ENCODE peak calls at places on chromosomes 13 and 19, in five cellular contexts. One of them, this sample, is unnamed.

GRCh38 chr13:85413664-85414063 is 385.6 kb downstream of the SLITRK6 start:
- DNase-seq in CD8-positive, alpha-beta T cell: no peak
- DNase-seq in ovary: no peak
- DNase-seq in thyroid gland: no peak
- DNase-seq in ascending aorta: no peak
- DNase-seq in this sample: no peak

GRCh38 chr13:28568286-28568685 is 73.4 kb upstream of the FLT1 start:
- DNase-seq in ovary: peak; percentile 37
- DNase-seq in ascending aorta: no peak
- DNase-seq in CD8-positive, alpha-beta T cell: no peak
- DNase-seq in thyroid gland: peak; percentile 76
- DNase-seq in this sample: no peak

GRCh38 chr13:20689291-20689690 is 14.2 kb upstream of the IL17D start:
- DNase-seq in ovary: no peak
- DNase-seq in ascending aorta: no peak
- DNase-seq in thyroid gland: no peak
- DNase-seq in CD8-positive, alpha-beta T cell: no peak
- DNase-seq in this sample: no peak

GRCh38 chr13:101520672-101521071 is 68.2 kb downstream of the ITGBL1 start:
- DNase-seq in thyroid gland: no peak
- DNase-seq in ascending aorta: no peak
- DNase-seq in CD8-positive, alpha-beta T cell: no peak
- DNase-seq in ovary: no peak
- DNase-seq in this sample: no peak

GRCh38 chr19:42088471-42089190 is 12.7 kb downstream of the ZNF574 start:
- DNase-seq in CD8-positive, alpha-beta T cell: no peak
- DNase-seq in ascending aorta: no peak
- DNase-seq in ovary: no peak
- DNase-seq in thyroid gland: no peak
- DNase-seq in this sample: no peak

GRCh38 chr13:33816912-33817311 is 1.0 kb upstream of the RFC3 start:
- DNase-seq in CD8-positive, alpha-beta T cell: no peak
- DNase-seq in ovary: no peak
- DNase-seq in ascending aorta: no peak
- DNase-seq in thyroid gland: no peak
- DNase-seq in this sample: no peak

GRCh38 chr19:29831041-29831548 is 19.3 kb downstream of the CCNE1 start:
- DNase-seq in CD8-positive, alpha-beta T cell: peak; percentile 51
- DNase-seq in thyroid gland: no peak
- DNase-seq in ascending aorta: no peak
- DNase-seq in ovary: no peak
- DNase-seq in this sample: no peak

GRCh38 chr13:74920945-74921725 is 560.8 kb downstream of the TBC1D4 start:
- DNase-seq in CD8-positive, alpha-beta T cell: no peak
- DNase-seq in ascending aorta: no peak
- DNase-seq in ovary: no peak
- DNase-seq in thyroid gland: no peak
- DNase-seq in this sample: no peak

GRCh38 chr13:110444226-110444653 is 117.3 kb downstream of the RAB20 start:
- DNase-seq in ovary: no peak
- DNase-seq in thyroid gland: peak; percentile 62
- DNase-seq in ascending aorta: peak; percentile 75
- DNase-seq in CD8-positive, alpha-beta T cell: no peak
- DNase-seq in this sample: no peak

GRCh38 chr19:33785795-33786194 is 10.9 kb upstream of the KCTD15 start:
- DNase-seq in ovary: no peak
- DNase-seq in ascending aorta: no peak
- DNase-seq in thyroid gland: no peak
- DNase-seq in CD8-positive, alpha-beta T cell: no peak
- DNase-seq in this sample: no peak

GRCh38 chr13:34347784-34348573 is 530.0 kb downstream of the RFC3 start:
- DNase-seq in CD8-positive, alpha-beta T cell: no peak
- DNase-seq in ovary: no peak
- DNase-seq in thyroid gland: peak; percentile 42
- DNase-seq in ascending aorta: no peak
- DNase-seq in this sample: no peak

GRCh38 chr13:33003458-33004019 is 12.7 kb upstream of the KL start:
- DNase-seq in ascending aorta: no peak
- DNase-seq in thyroid gland: no peak
- DNase-seq in ovary: no peak
- DNase-seq in CD8-positive, alpha-beta T cell: no peak
- DNase-seq in this sample: no peak

GRCh38 chr19:35213678-35214632 is 14.6 kb downstream of the FAM187B start:
- DNase-seq in ovary: no peak
- DNase-seq in ascending aorta: peak; percentile 86
- DNase-seq in CD8-positive, alpha-beta T cell: peak; percentile 67
- DNase-seq in thyroid gland: peak; percentile 35
- DNase-seq in this sample: no peak

GRCh38 chr19:3179739-3180293 is 1.2 kb downstream of the S1PR4 start:
- DNase-seq in ovary: no peak
- DNase-seq in thyroid gland: no peak
- DNase-seq in ascending aorta: no peak
- DNase-seq in CD8-positive, alpha-beta T cell: no peak
- DNase-seq in this sample: no peak

GRCh38 chr13:74966814-74967213 is 515.2 kb downstream of the TBC1D4 start:
- DNase-seq in CD8-positive, alpha-beta T cell: no peak
- DNase-seq in thyroid gland: no peak
- DNase-seq in ovary: no peak
- DNase-seq in ascending aorta: no peak
- DNase-seq in this sample: no peak

GRCh38 chr13:48817166-48817802 is 158.4 kb upstream of the FNDC3A start:
- DNase-seq in ovary: no peak
- DNase-seq in thyroid gland: no peak
- DNase-seq in CD8-positive, alpha-beta T cell: no peak
- DNase-seq in ascending aorta: no peak
- DNase-seq in this sample: no peak

GRCh38 chr13:23876265-23876664 is 12.9 kb downstream of the MIPEP start:
- DNase-seq in ascending aorta: no peak
- DNase-seq in CD8-positive, alpha-beta T cell: no peak
- DNase-seq in ovary: no peak
- DNase-seq in thyroid gland: no peak
- DNase-seq in this sample: no peak

GRCh38 chr13:38979891-38980627 is 10.6 kb downstream of the STOML3 start:
- DNase-seq in ovary: no peak
- DNase-seq in thyroid gland: no peak
- DNase-seq in CD8-positive, alpha-beta T cell: no peak
- DNase-seq in ascending aorta: no peak
- DNase-seq in this sample: no peak

GRCh38 chr13:80262051-80262695 is 78.8 kb downstream of the SPRY2 start:
- DNase-seq in thyroid gland: no peak
- DNase-seq in CD8-positive, alpha-beta T cell: no peak
- DNase-seq in ascending aorta: no peak
- DNase-seq in ovary: no peak
- DNase-seq in this sample: no peak

GRCh38 chr13:111789420-111789819 is 277.5 kb upstream of the SOX1 start:
- DNase-seq in ovary: no peak
- DNase-seq in ascending aorta: no peak
- DNase-seq in CD8-positive, alpha-beta T cell: no peak
- DNase-seq in thyroid gland: no peak
- DNase-seq in this sample: peak; percentile 34

GRCh38 chr19:51514866-51515481 is 13.4 kb upstream of the SIGLEC12 start:
- DNase-seq in ovary: no peak
- DNase-seq in CD8-positive, alpha-beta T cell: no peak
- DNase-seq in thyroid gland: peak; percentile 9
- DNase-seq in ascending aorta: no peak
- DNase-seq in this sample: no peak
- TF ChIP-seq CTCF in ovary: peak; percentile 29
- TF ChIP-seq CTCF in CD8-positive, alpha-beta T cell: peak; percentile 83
- TF ChIP-seq CTCF in thyroid gland: peak; percentile 58
- TF ChIP-seq CTCF in ascending aorta: peak; percentile 46
- TF ChIP-seq CTCF in this sample: peak; percentile 82

GRCh38 chr13:42279986-42280385 is 8.0 kb downstream of the AKAP11 start:
- DNase-seq in CD8-positive, alpha-beta T cell: no peak
- DNase-seq in thyroid gland: no peak
- DNase-seq in ascending aorta: no peak
- DNase-seq in ovary: no peak
- DNase-seq in this sample: no peak
- H3K4me1 ChIP-seq in CD8-positive, alpha-beta T cell: peaks cover 39% of the 10 kb centered on the region
- H3K4me1 ChIP-seq in thyroid gland: no peaks in the 10 kb centered on the region
- H3K4me1 ChIP-seq in ascending aorta: no peaks in the 10 kb centered on the region
- H3K4me1 ChIP-seq in ovary: peaks cover 3% of the 10 kb centered on the region
- H3K4me1 ChIP-seq in this sample: no peaks in the 10 kb centered on the region

DNA sequence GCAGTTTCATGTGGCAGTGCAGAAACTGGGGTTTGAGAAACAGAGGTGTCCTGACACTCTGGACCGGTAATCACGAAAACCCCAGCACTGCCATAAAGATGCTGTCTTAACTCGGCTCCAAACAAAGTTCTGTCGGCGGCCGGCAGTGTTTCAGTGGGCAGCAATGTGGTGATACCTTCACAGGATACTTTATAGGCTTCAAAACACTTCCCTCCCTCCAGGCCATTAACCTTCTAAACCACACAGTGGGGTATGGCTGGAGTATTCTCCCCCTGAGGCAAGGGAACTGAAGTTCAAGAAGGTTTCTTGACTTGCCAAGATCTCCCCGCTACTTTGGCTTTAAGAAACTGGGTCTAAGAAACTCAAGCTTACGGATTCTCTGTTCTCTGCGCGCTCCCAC is 1.1 kb downstream of the RUBCNL start:
- DNase-seq in ovary: no peak
- DNase-seq in ascending aorta: no peak
- DNase-seq in CD8-positive, alpha-beta T cell: no peak
- DNase-seq in thyroid gland: no peak
- DNase-seq in this sample: no peak
- H3K4me3 ChIP-seq in ovary: no peak overlapping the region
- H3K4me3 ChIP-seq in ascending aorta: no peak overlapping the region
- H3K4me3 ChIP-seq in CD8-positive, alpha-beta T cell: no peak overlapping the region
- H3K4me3 ChIP-seq in thyroid gland: no peak overlapping the region
- H3K4me3 ChIP-seq in this sample: no peak overlapping the region

DNA sequence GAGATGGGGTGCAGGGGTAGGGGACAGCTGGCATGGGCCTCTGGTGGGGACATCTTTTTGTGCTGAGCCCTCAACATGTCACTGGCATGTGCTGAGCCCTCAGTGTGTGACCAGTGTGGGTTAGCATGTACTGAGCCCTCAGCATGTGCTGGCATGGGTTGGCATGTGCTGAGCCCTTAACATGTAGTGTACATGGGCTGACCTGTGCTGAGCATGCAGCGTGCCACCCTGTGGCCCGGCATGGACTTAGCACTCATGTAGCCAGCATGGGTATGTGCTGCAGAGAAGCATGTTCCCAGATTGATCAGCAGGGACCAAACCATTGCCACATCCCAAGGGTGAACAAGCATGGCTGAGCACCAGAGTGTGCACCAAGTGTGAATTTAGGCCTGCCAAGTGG is 11.5 kb downstream of the HIPK4 start:
- DNase-seq in thyroid gland: no peak
- DNase-seq in CD8-positive, alpha-beta T cell: no peak
- DNase-seq in ovary: no peak
- DNase-seq in ascending aorta: no peak
- DNase-seq in this sample: no peak
- TF ChIP-seq CTCF in thyroid gland: no peak
- TF ChIP-seq CTCF in CD8-positive, alpha-beta T cell: no peak
- TF ChIP-seq CTCF in ovary: no peak
- TF ChIP-seq CTCF in ascending aorta: no peak
- TF ChIP-seq CTCF in this sample: no peak

DNA sequence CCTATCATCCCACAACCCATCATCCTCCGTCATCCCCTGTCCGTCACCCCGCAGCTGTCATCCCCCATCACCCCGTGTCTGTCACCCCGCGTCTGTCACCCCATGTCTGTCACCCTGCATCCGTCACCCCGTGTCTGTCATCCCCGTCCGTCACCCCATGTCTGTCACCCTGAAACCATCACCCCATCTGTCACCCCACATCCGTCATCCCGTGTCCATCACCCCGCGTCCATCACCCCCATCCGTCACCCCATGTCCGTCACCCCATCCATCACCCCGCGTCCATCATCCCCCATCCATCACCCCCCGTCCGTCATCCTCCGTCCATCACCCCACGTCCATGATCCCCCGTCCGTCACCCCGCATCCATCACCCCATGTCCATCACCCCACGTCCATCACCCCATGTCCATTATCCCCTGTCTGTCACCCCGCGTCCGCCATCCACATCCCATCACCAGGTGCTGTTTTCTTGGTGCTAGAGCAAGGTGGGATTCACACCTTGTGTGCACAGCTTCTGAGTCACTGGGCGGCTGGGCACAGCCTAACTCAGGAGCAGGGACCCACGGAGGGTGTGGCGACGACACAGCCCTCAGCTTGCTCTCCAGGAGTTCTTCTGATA is 24.2 kb downstream of the RASA3 start:
- DNase-seq in thyroid gland: no peak
- DNase-seq in ovary: no peak
- DNase-seq in ascending aorta: peak; percentile 62
- DNase-seq in CD8-positive, alpha-beta T cell: no peak
- DNase-seq in this sample: peak; percentile 54
- H3K4me1 ChIP-seq in thyroid gland: peaks cover 15% of the 10 kb centered on the region
- H3K4me1 ChIP-seq in ovary: peaks cover 6% of the 10 kb centered on the region
- H3K4me1 ChIP-seq in ascending aorta: no peaks in the 10 kb centered on the region
- H3K4me1 ChIP-seq in CD8-positive, alpha-beta T cell: peaks cover 89% of the 10 kb centered on the region
- H3K4me1 ChIP-seq in this sample: no peaks in the 10 kb centered on the region

DNA sequence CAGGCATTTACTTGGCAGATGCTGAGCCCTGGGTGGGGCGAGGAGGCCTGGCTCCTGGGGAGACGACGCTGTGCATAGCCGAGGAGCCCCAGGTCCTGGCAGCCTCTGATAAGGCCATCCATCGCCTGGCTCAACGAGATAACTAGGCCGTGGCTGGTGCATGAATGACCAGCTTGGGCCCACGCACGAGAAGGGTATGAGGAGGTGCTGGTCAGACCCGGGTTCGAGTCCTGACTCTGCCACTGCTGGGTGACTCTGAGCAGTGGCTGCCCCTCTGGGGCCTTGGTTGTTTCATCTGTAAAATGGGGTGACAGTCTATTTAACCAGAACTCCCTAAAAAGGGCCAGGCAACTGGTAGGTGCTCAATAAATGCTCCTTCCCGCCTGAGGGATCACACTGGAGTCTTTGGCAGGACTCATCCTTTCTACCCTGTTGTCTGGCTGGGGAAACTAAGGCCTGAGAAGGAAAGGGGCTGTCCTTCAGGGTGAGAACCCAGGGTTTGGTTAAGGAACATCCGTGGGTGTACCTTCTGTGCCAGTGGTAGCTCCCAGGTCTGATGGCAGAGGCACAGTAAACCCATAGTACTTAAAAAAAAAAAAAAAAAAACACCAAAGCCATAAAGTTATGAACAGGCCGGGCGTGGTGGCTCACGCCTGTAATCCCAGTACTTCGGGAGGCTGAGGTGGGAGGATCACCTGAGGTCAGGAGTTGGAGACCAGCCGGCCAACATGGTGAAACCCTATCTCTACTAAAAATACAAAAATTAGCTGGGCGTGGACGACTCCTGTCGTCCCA is 8.1 kb upstream of the ARRDC2 start:
- DNase-seq in thyroid gland: no peak
- DNase-seq in CD8-positive, alpha-beta T cell: no peak
- DNase-seq in ascending aorta: no peak
- DNase-seq in ovary: no peak
- DNase-seq in this sample: no peak
- H3K4me3 ChIP-seq in thyroid gland: no peak overlapping the region
- H3K4me3 ChIP-seq in CD8-positive, alpha-beta T cell: peak overlapping the region; percentile 53
- H3K4me3 ChIP-seq in ascending aorta: no peak overlapping the region
- H3K4me3 ChIP-seq in ovary: no peak overlapping the region
- H3K4me3 ChIP-seq in this sample: no peak overlapping the region